ENCODE peak calls at places on chromosomes 4 and X, in eight cellular contexts. O is upper lobe of right lung, L is suprapubic skin, N is neural progenitor cell, J is A549, W is heart left ventricle, E is right lobe of liver, U is GM23338. Z is an unnamed sample.

GRCh38 chr4:33073811-33074210 is 2353.6 kb downstream of the PCDH7 start:
- DNase-seq in O (no peak), L (no peak), N (peak), J (no peak), W (no peak), E (no peak), U (peak), Z (no peak)

GRCh38 chrX:153875391-153876111 is 10.4 kb downstream of the L1CAM start:
- DNase-seq in O (peak), L (no peak), N (peak), J (no peak), W (peak), E (no peak), U (peak), Z (peak)

GRCh38 chr4:76187152-76187551 is 26.5 kb downstream of the SCARB2 start:
- DNase-seq in O (no peak), L (no peak), N (no peak), J (no peak), W (no peak), E (no peak), U (no peak), Z (no peak)

GRCh38 chr4:159296061-159296460 is 193.2 kb downstream of the RAPGEF2 start:
- DNase-seq in O (no peak), L (no peak), N (no peak), J (no peak), W (no peak), E (no peak), U (no peak), Z (no peak)

GRCh38 chrX:129493643-129494042 is 29.6 kb downstream of the SMARCA1 start:
- DNase-seq in O (no peak), L (no peak), N (no peak), J (no peak), W (no peak), E (no peak), U (no peak), Z (no peak)

GRCh38 chrX:83892433-83892832 is 31.5 kb downstream of the CYLC1 start:
- DNase-seq in O (no peak), L (no peak), N (no peak), J (no peak), W (no peak), E (no peak), U (no peak), Z (no peak)

GRCh38 chr4:13403833-13404232 is 80.3 kb downstream of the RAB28 start:
- DNase-seq in O (no peak), L (no peak), N (no peak), J (no peak), W (no peak), E (no peak), U (no peak), Z (no peak)

GRCh38 chrX:70046978-70047377 is 2.8 kb downstream of the AWAT2 start:
- DNase-seq in O (no peak), L (no peak), N (no peak), J (no peak), W (no peak), E (no peak), U (no peak), Z (no peak)

GRCh38 chr4:184721254-184721653 is 12.6 kb downstream of the CENPU start:
- DNase-seq in O (no peak), L (no peak), N (no peak), J (no peak), W (no peak), E (no peak), U (no peak), Z (no peak)

GRCh38 chrX:110759785-110760184 is 35.8 kb downstream of the CHRDL1 start:
- DNase-seq in O (no peak), L (no peak), N (no peak), J (no peak), W (no peak), E (no peak), U (no peak), Z (no peak)

GRCh38 chr4:145130130-145130529 is 32.0 kb downstream of the ABCE1 start:
- DNase-seq in O (no peak), L (no peak), N (no peak), J (no peak), W (no peak), E (no peak), U (no peak), Z (no peak)

GRCh38 chr4:109708435-109708834 is 5.2 kb upstream of the CASP6 start:
- DNase-seq in O (no peak), L (no peak), N (no peak), J (no peak), W (no peak), E (no peak), U (no peak), Z (no peak)

GRCh38 chrX:69117876-69118526 is 47.3 kb downstream of the PJA1 start:
- DNase-seq in O (no peak), L (no peak), N (no peak), J (no peak), W (no peak), E (no peak), U (no peak), Z (no peak)

GRCh38 chrX:46573896-46574336 is 351 bp downstream of the CHST7 start:
- DNase-seq in O (peak), L (peak), N (peak), J (peak), W (peak), E (peak), U (peak), Z (peak)

GRCh38 chr4:167021545-167022155 is 212.6 kb downstream of the SPOCK3 start:
- DNase-seq in O (peak), L (peak), N (peak), J (peak), W (peak), E (peak), U (peak), Z (peak)

GRCh38 chr4:13891544-13891939 is 264.0 kb upstream of the BOD1L1 start:
- DNase-seq in O (no peak), L (no peak), N (no peak), J (no peak), W (no peak), E (no peak), U (no peak), Z (no peak)

GRCh38 chr4:6362896-6363295 is 93.2 kb downstream of the WFS1 start:
- DNase-seq in O (no peak), L (no peak), N (peak), J (no peak), W (peak), E (peak), U (peak), Z (no peak)

GRCh38 chr4:172177382-172177781 is 364.2 kb downstream of the GALNTL6 start:
- DNase-seq in O (no peak), L (no peak), N (no peak), J (no peak), W (no peak), E (no peak), U (no peak), Z (no peak)

GRCh38 chrX:23694606-23695005 is 27.3 kb downstream of the PRDX4 start:
- DNase-seq in O (no peak), L (no peak), N (peak), J (peak), W (no peak), E (peak), U (peak), Z (peak)

GRCh38 chrX:53795583-53795982 is 109.1 kb upstream of the HUWE1 start:
- DNase-seq in O (no peak), L (no peak), N (peak), J (peak), W (no peak), E (no peak), U (peak), Z (no peak)

GRCh38 chrX:39582091-39582490 is 515.7 kb downstream of the BCOR start:
- DNase-seq in O (no peak), L (no peak), N (no peak), J (peak), W (no peak), E (no peak), U (no peak), Z (peak)

GRCh38 chrX:97984641-97985040 is 1100.9 kb downstream of the RPA4 start:
- DNase-seq in O (no peak), L (no peak), N (no peak), J (no peak), W (no peak), E (no peak), U (peak), Z (no peak)

GRCh38 chr4:125317526-125317880 is 2.7 kb downstream of the FAT4 start:
- DNase-seq in O (no peak), L (no peak), N (peak), J (peak), W (peak), E (no peak), U (peak), Z (no peak)

GRCh38 chr4:151256134-151256533 is 20.8 kb upstream of the PRSS48 start:
- DNase-seq in O (no peak), L (no peak), N (no peak), J (no peak), W (no peak), E (no peak), U (no peak), Z (no peak)

GRCh38 chrX:124005220-124005619 is 43.7 kb downstream of the STAG2 start:
- DNase-seq in O (no peak), L (no peak), N (no peak), J (no peak), W (no peak), E (no peak), U (no peak), Z (no peak)

GRCh38 chr4:186820371-186820990 is 96.8 kb upstream of the FAT1 start:
- DNase-seq in O (no peak), L (no peak), N (peak), J (no peak), W (peak), E (no peak), U (no peak), Z (no peak)

GRCh38 chrX:128928636-128929035 is 594.7 kb downstream of the SMARCA1 start:
- DNase-seq in O (no peak), L (no peak), N (no peak), J (no peak), W (no peak), E (no peak), U (peak), Z (no peak)

GRCh38 chr4:68390205-68390604 is 40.3 kb upstream of the YTHDC1 start:
- DNase-seq in O (no peak), L (no peak), N (no peak), J (no peak), W (no peak), E (no peak), U (no peak), Z (no peak)

GRCh38 chrX:130840345-130840744 is 62.7 kb downstream of the ENOX2 start:
- DNase-seq in O (no peak), L (no peak), N (no peak), J (no peak), W (no peak), E (no peak), U (no peak), Z (no peak)

GRCh38 chr4:108536577-108536976 is 83.8 kb upstream of the RPL34 start:
- DNase-seq in O (no peak), L (no peak), N (no peak), J (no peak), W (no peak), E (no peak), U (no peak), Z (no peak)

GRCh38 chrX:85493821-85494220 is 114.4 kb upstream of the POF1B start:
- DNase-seq in O (no peak), L (no peak), N (no peak), J (no peak), W (no peak), E (no peak), U (no peak), Z (no peak)

DNA sequence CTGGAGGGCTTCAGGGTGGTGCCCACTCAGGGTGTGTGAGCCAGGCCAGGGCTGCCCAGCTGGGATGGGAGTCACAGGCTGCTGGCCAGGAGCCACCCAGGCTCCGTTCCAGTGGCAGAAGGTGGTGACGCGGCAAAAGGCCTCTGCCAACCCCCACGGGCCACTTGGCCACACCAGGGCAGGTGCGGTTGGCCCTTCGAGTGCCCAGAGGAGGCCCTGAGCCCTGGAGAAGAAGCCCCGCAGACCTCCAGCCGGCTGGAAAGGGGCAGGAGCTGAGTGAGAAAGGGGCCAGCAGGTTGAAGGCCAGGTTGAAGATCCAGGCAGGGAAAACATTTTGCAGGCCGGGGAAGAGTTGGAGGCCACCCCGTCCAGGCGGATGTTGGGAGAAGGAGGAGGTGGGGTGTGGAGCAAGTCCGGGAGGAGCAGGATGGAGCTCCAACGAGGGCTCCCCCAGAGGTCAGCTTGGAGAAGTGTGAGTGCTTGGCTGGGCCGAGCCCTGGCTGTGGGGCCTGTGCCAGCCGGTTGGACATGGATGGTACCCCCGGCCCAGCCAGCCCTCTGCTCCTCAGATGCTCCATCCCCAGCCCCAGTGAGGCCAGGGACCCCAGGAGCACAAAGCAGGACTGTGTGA is 2.8 kb upstream of the CPLX1 start:
- DNase-seq in O (peak), L (peak), N (peak), J (peak), W (peak), E (peak), U (peak), Z (no peak)
- TF ChIP-seq CTCF in O (no peak), L (no peak), N (peak), J (no peak), W (no peak), E (no peak), U (peak), Z (no peak)

DNA sequence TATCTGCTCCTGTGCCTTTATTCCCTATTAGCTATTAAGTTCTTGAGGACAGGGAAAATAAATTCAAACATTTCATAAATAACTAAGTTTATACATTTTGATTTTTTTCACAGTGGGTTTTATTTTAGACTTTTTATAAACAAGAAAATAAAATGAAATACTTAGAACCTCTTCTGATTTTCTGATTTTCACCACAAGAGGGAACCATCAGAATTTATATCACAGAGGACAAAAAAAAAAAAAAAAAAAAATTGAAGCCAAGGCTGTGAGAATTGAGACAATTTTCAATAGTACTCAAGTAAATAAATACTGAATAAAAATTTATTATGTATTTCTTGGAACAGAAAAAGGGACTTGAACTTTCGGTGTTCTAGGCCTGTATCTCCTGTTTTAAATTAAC is 288.1 kb downstream of the SH3BGRL start:
- DNase-seq in O (no peak), L (no peak), N (no peak), J (no peak), W (no peak), E (no peak), U (peak), Z (no peak)
- TF ChIP-seq CTCF in O (no peak), L (no peak), N (peak), J (peak), W (no peak), E (peak), U (no peak), Z (no peak)

DNA sequence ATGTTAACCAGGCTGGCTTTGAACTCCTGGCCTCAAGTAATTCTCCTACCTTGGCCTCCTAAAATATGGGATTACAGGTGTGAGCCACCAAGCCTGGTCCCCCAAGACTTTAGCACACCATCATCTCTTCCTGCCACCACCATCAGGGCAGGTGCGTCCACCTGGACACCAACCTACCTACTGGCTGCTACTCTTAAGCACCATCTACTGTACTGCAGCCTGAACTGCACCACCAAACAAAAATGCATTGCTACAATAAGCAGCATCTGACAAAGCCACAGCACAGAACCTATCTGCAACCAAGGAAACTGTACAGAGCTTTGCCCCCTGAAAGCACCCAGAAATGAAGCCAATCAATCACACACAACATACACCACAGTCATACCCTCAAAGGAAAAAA is 139.7 kb downstream of the EFHC2 start:
- DNase-seq in O (no peak), L (no peak), N (no peak), J (no peak), W (no peak), E (no peak), U (peak), Z (no peak)
- TF ChIP-seq CTCF in O (no peak), L (no peak), N (peak), J (no peak), W (no peak), E (no peak), U (peak), Z (no peak)

GRCh38 chrX:1221296-1221845 is 8.9 kb upstream of the CRLF2 start:
- DNase-seq in O (no peak), L (peak), N (no peak), J (no peak), W (no peak), E (no peak), U (no peak), Z (peak)

GRCh38 chrX:1226249-1226648 is 13.8 kb upstream of the CRLF2 start:
- DNase-seq in O (no peak), L (peak), N (no peak), J (no peak), W (no peak), E (no peak), U (no peak), Z (no peak)

GRCh38 chrX:1224954-1225353 is 12.5 kb upstream of the CRLF2 start:
- DNase-seq in O (no peak), L (peak), N (peak), J (no peak), W (no peak), E (no peak), U (peak), Z (peak)

GRCh38 chrX:1222511-1223252 is 10.2 kb upstream of the CRLF2 start:
- DNase-seq in O (no peak), L (peak), N (no peak), J (peak), W (no peak), E (no peak), U (no peak), Z (peak)

GRCh38 chrX:1223253-1223621 is 10.8 kb upstream of the CRLF2 start:
- DNase-seq in O (no peak), L (no peak), N (no peak), J (no peak), W (no peak), E (no peak), U (no peak), Z (no peak)
- TF ChIP-seq CTCF in O (no peak), L (no peak), N (no peak), J (no peak), W (no peak), E (no peak), U (no peak), Z (no peak)

GRCh38 chr4:169266081-169266480 is 4.7 kb downstream of the SH3RF1 start:
- DNase-seq in O (no peak), L (no peak), N (no peak), J (no peak), W (no peak), E (no peak), U (no peak), Z (no peak)

GRCh38 chr4:169256856-169257756 is 13.7 kb downstream of the SH3RF1 start:
- DNase-seq in O (no peak), L (no peak), N (no peak), J (no peak), W (no peak), E (no peak), U (no peak), Z (no peak)

GRCh38 chr4:169256101-169256612 is 14.6 kb downstream of the SH3RF1 start:
- DNase-seq in O (no peak), L (no peak), N (no peak), J (no peak), W (no peak), E (no peak), U (no peak), Z (no peak)

GRCh38 chr4:169263791-169264392 is 6.9 kb downstream of the SH3RF1 start:
- DNase-seq in O (no peak), L (no peak), N (no peak), J (no peak), W (no peak), E (no peak), U (no peak), Z (no peak)

GRCh38 chr4:169260217-169260866 is 10.4 kb downstream of the SH3RF1 start:
- DNase-seq in O (no peak), L (no peak), N (peak), J (no peak), W (no peak), E (no peak), U (peak), Z (no peak)
- TF ChIP-seq CTCF in O (no peak), L (no peak), N (no peak), J (no peak), W (no peak), E (no peak), U (no peak), Z (no peak)

DNA sequence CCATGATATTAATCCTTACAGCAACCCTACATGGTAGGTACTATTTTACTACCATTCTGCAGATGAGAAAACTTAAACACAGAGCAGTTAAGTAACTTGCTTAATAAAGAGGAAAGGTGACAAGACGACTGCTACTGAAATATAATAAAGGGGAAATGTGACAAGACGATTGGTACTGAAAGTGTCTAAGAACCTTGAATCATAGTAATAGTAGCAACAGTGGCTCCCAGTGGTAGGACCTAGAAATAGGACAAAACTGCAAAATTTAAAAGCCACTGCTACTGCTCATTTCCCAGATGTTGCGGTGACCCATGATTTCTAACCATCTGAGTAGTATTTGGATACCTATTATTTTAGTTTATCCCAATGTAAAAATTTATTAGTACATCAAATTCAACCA is 89.5 kb downstream of the TASL start:
- DNase-seq in O (no peak), L (no peak), N (peak), J (peak), W (no peak), E (no peak), U (peak), Z (no peak)
- TF ChIP-seq CTCF in O (no peak), L (no peak), N (peak), J (peak), W (no peak), E (peak), U (peak), Z (no peak)

GRCh38 chr4:63580796-63581475 is 828.3 kb downstream of the TECRL start:
- DNase-seq in O (no peak), L (no peak), N (no peak), J (no peak), W (no peak), E (no peak), U (no peak), Z (no peak)

GRCh38 chr4:63582997-63583396 is 826.3 kb downstream of the TECRL start:
- DNase-seq in O (no peak), L (no peak), N (no peak), J (no peak), W (no peak), E (no peak), U (no peak), Z (no peak)

GRCh38 chr4:63583561-63583960 is 825.7 kb downstream of the TECRL start:
- DNase-seq in O (no peak), L (no peak), N (no peak), J (no peak), W (no peak), E (no peak), U (no peak), Z (no peak)

DNA sequence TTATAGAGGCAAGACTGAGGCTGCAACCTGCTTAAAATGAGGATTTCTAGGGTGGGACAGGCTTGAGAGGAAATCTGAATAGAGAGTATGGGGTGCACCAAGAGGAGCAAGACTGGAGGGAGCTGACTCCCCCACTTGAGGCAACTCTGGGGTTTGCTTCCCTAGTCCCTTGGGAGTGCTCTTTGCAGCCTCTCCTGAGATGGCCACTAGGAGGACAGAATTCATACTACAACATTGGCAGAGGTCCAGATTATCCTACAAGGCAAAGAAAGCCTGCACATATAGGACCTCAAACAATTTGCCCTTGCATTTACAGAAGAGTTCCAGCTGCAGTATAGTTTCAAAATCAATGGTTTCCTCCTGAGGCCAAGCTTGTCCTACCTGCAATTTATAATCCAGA is 830.9 kb downstream of the TECRL start:
- DNase-seq in O (no peak), L (no peak), N (no peak), J (peak), W (no peak), E (no peak), U (no peak), Z (no peak)
- TF ChIP-seq CTCF in O (no peak), L (no peak), N (peak), J (no peak), W (no peak), E (no peak), U (no peak), Z (no peak)

Z was measured in CD14-positive monocyte.